ENCODE peak calls at places on chromosomes 3 and 15, in seven cellular contexts. V is fibroblast of the aortic adventitia, N is fibroblast of gingiva, G is kidney epithelial cell, F is GM13977, I is HT-29, Z is GM12878. O is an unnamed sample.

GRCh38 chr3:121809249-121809648 is 25.6 kb downstream of the IQCB1 start:
- DNase-seq in V (no peak), N (no peak), G (no peak), F (peak; percentile 45), I (no peak), Z (peak; percentile 84), O (no peak)

GRCh38 chr3:193835414-193835813 is 242.4 kb downstream of the OPA1 start:
- DNase-seq in V (no peak), N (no peak), G (no peak), F (no peak), I (no peak), Z (no peak), O (no peak)

GRCh38 chr3:124812291-124813265 is 74.6 kb downstream of the ITGB5 start:
- DNase-seq in V (peak; percentile 99), N (peak; percentile 100), G (peak; percentile 71), F (no peak), I (peak; percentile 80), Z (no peak), O (peak; percentile 61)

GRCh38 chr15:69016021-69016595 is 1.6 kb downstream of the NOX5 start:
- DNase-seq in V (no peak), N (no peak), G (no peak), F (no peak), I (no peak), Z (no peak), O (no peak)

GRCh38 chr15:47384316-47384715 is 333.0 kb upstream of the SEMA6D start:
- DNase-seq in V (peak; percentile 89), N (peak; percentile 83), G (peak; percentile 65), F (no peak), I (no peak), Z (no peak), O (no peak)

GRCh38 chr15:72205273-72205672 is 7.7 kb upstream of the GRAMD2A start:
- DNase-seq in V (no peak), N (no peak), G (no peak), F (no peak), I (no peak), Z (no peak), O (no peak)

GRCh38 chr15:42137461-42138261 is 18.8 kb downstream of the PLA2G4F start:
- DNase-seq in V (peak; percentile 67), N (peak; percentile 24), G (peak; percentile 12), F (peak; percentile 61), I (peak; percentile 80), Z (no peak), O (no peak)

GRCh38 chr3:53243165-53243564 is 12.7 kb downstream of the TKT start:
- DNase-seq in V (peak; percentile 61), N (peak; percentile 77), G (no peak), F (no peak), I (no peak), Z (no peak), O (no peak)

GRCh38 chr3:68436619-68437411 is 495.5 kb downstream of the TAFA4 start:
- DNase-seq in V (no peak), N (no peak), G (no peak), F (no peak), I (no peak), Z (no peak), O (no peak)

GRCh38 chr15:35182841-35183479 is 97.9 kb upstream of the NANOGP8 start:
- DNase-seq in V (no peak), N (no peak), G (no peak), F (no peak), I (no peak), Z (peak; percentile 45), O (no peak)

GRCh38 chr3:43786953-43787305 is 96.2 kb downstream of the ABHD5 start:
- DNase-seq in V (no peak), N (no peak), G (no peak), F (no peak), I (no peak), Z (no peak), O (no peak)

GRCh38 chr15:71357357-71357756 is 242.1 kb downstream of the THSD4 start:
- DNase-seq in V (peak; percentile 64), N (no peak), G (no peak), F (no peak), I (no peak), Z (no peak), O (peak; percentile 47)

GRCh38 chr3:114454592-114455251 is 160.9 kb downstream of the TIGIT start:
- DNase-seq in V (peak; percentile 56), N (peak; percentile 47), G (no peak), F (no peak), I (no peak), Z (no peak), O (no peak)

GRCh38 chr3:196569003-196569516 is 600 bp downstream of the FBXO45 start:
- DNase-seq in V (peak; percentile 11), N (peak; percentile 3), G (peak; percentile 2), F (peak; percentile 51), I (peak; percentile 51), Z (no peak), O (peak; percentile 56)

GRCh38 chr15:74957301-74958035 is 896 bp upstream of the RPP25 start:
- DNase-seq in V (peak; percentile 24), N (peak; percentile 51), G (no peak), F (no peak), I (no peak), Z (no peak), O (peak; percentile 65)